ENCODE peak calls at places on chromosomes 4 and X, in six cellular contexts. T is NCI-H2029 treated with DMSO at 0.1 percent for 48 hours, R is stromal cell of bone marrow, H is T follicular helper cell, N is NCI-H460, Q is astrocyte of the spinal cord. A is an unnamed sample.

GRCh38 chr4:31089815-31090214 is 369.6 kb downstream of the PCDH7 start:
- DNase-seq in R (no peak), N (no peak), Q (peak), H (no peak), T (peak), A (peak)

GRCh38 chrX:129534816-129535578 is 5.1 kb upstream of the OCRL start:
- DNase-seq in H (no peak), R (no peak), Q (no peak), N (no peak), T (no peak), A (peak)

GRCh38 chr4:108527729-108528128 is 92.6 kb upstream of the RPL34 start:
- DNase-seq in T (no peak), R (no peak), H (no peak), Q (no peak), N (no peak), A (no peak)

GRCh38 chr4:45345551-45345950 is 619.2 kb upstream of the GNPDA2 start:
- DNase-seq in H (no peak), T (no peak), N (no peak), Q (no peak), R (no peak), A (no peak)

GRCh38 chr4:52059372-52059771 is 8.3 kb downstream of the SPATA18 start:
- DNase-seq in H (no peak), R (no peak), T (no peak), N (no peak), Q (peak), A (peak)

GRCh38 chr4:76784237-76784636 is 113.7 kb downstream of the SOWAHB start:
- DNase-seq in T (no peak), R (no peak), Q (no peak), N (no peak), H (no peak), A (peak)

GRCh38 chr4:67879486-67879885 is 4.3 kb downstream of the TMPRSS11D start:
- DNase-seq in H (no peak), N (no peak), R (peak), Q (no peak), T (no peak), A (no peak)

GRCh38 chr4:1872918-1873269 is 1.7 kb downstream of the NSD2 start:
- DNase-seq in H (no peak), R (peak), N (no peak), Q (peak), T (no peak), A (peak)

GRCh38 chr4:41455215-41455614 is 82.7 kb upstream of the LIMCH1 start:
- DNase-seq in Q (no peak), T (peak), N (no peak), H (no peak), R (no peak), A (no peak)

GRCh38 chr4:147044241-147044640 is 98.6 kb upstream of the TTC29 start:
- DNase-seq in T (no peak), N (no peak), H (no peak), Q (no peak), R (no peak), A (no peak)

GRCh38 chrX:109714340-109714958 is 18.6 kb downstream of the ACSL4 start:
- DNase-seq in Q (peak), H (no peak), N (peak), T (no peak), R (no peak), A (peak)

GRCh38 chrX:121570072-121570841 is 522.8 kb downstream of the GLUD2 start:
- DNase-seq in H (no peak), N (no peak), T (no peak), R (no peak), Q (no peak), A (peak)

GRCh38 chr4:72888331-72888730 is 181.2 kb downstream of the COX18 start:
- DNase-seq in H (no peak), Q (no peak), R (no peak), N (no peak), T (no peak), A (no peak)

GRCh38 chr4:28146191-28146590 is 1285.5 kb downstream of the STIM2 start:
- DNase-seq in R (no peak), N (no peak), H (no peak), Q (no peak), T (no peak), A (peak)

GRCh38 chr4:125639182-125639621 is 324.4 kb downstream of the FAT4 start:
- DNase-seq in Q (peak), H (no peak), T (no peak), R (peak), N (no peak), A (peak)

GRCh38 chr4:108320066-108320465 is 151.3 kb upstream of the LEF1 start:
- DNase-seq in N (no peak), R (no peak), T (no peak), H (no peak), Q (no peak), A (no peak)

GRCh38 chr4:107147864-107148263 is 111.8 kb upstream of the DKK2 start:
- DNase-seq in R (no peak), Q (no peak), T (no peak), H (no peak), N (no peak), A (no peak)

A was measured in fibroblast of mammary gland.